ENCODE peak calls at places on chromosomes 3 and 15, in six cellular contexts. U is NB4, C is lung, H is fibroblast of pulmonary artery, K is fibroblast of the aortic adventitia, V is heart left ventricle. F is an unnamed sample.

GRCh38 chr3:141486416-141486734 is 452 bp upstream of the RASA2 start:
- DNase-seq in U (no peak), H (no peak), V (no peak), K (no peak), C (no peak), F (no peak)

GRCh38 chr3:192915306-192915705 is 2.4 kb downstream of the MB21D2 start:
- DNase-seq in K (peak; percentile 68), V (no peak), H (peak; percentile 59), U (peak; percentile 25), C (no peak), F (peak; percentile 50)

GRCh38 chr15:29596266-29596665 is 226.0 kb downstream of the TJP1 start:
- DNase-seq in K (peak; percentile 73), U (no peak), V (no peak), C (no peak), H (peak; percentile 66), F (peak; percentile 78)

GRCh38 chr15:66278671-66279070 is 14.7 kb upstream of the DIS3L start:
- DNase-seq in U (no peak), K (no peak), V (no peak), H (no peak), C (no peak), F (no peak)

GRCh38 chr3:65878831-65879230 is 159.9 kb downstream of the MAGI1 start:
- DNase-seq in C (no peak), K (no peak), U (no peak), H (no peak), V (no peak), F (no peak)

GRCh38 chr15:52139599-52140462 is 27.3 kb upstream of the BCL2L10 start:
- DNase-seq in V (peak; percentile 66), H (peak; percentile 78), C (peak; percentile 67), U (peak; percentile 94), K (peak; percentile 76), F (peak; percentile 78)

GRCh38 chr3:41900265-41900664 is 61.6 kb downstream of the ULK4 start:
- DNase-seq in C (no peak), H (peak; percentile 37), V (no peak), K (peak; percentile 27), U (peak; percentile 48), F (peak; percentile 27)

GRCh38 chr3:45906681-45907220 is 20.4 kb downstream of the CCR9 start:
- DNase-seq in H (peak; percentile 65), C (no peak), V (no peak), U (peak; percentile 12), K (peak; percentile 77), F (peak; percentile 64)

GRCh38 chr3:64022451-64023186 is 675 bp downstream of the PSMD6 start:
- DNase-seq in C (no peak), H (peak; percentile 15), U (peak; percentile 39), V (no peak), K (peak; percentile 20), F (no peak)

GRCh38 chr15:92891533-92892200 is 8.5 kb upstream of the CHD2 start:
- DNase-seq in K (peak; percentile 3), U (no peak), V (no peak), H (no peak), C (no peak), F (no peak)
- TF ChIP-seq CTCF in K (no peak), U (no peak), V (no peak), H (no peak), C (no peak), F (no peak)

DNA sequence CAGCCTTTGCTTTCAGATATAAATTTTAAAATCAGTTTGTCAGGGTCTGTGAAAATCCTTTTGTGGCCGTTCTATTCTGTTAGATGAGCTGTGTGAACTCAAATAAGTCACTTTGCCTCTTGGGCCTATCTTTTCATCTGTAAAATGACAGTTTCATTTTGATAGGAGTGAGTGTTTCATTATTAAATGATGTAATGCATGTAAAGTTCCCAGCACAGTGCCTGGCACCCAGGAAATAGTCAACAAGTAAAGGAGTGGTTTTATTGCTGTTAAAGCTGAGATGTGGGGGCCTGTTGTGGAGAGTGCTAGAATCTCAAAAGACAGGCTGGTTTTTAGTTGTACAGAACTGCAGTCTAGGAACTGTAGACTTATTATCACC is 394.5 kb upstream of the CFAP20DC start:
- DNase-seq in K (no peak), C (no peak), U (no peak), V (no peak), H (no peak), F (no peak)
- H3K4me3 ChIP-seq in K (no peak overlapping the region), C (no peak overlapping the region), U (no peak overlapping the region), V (no peak overlapping the region), H (no peak overlapping the region), F (no peak overlapping the region)

DNA sequence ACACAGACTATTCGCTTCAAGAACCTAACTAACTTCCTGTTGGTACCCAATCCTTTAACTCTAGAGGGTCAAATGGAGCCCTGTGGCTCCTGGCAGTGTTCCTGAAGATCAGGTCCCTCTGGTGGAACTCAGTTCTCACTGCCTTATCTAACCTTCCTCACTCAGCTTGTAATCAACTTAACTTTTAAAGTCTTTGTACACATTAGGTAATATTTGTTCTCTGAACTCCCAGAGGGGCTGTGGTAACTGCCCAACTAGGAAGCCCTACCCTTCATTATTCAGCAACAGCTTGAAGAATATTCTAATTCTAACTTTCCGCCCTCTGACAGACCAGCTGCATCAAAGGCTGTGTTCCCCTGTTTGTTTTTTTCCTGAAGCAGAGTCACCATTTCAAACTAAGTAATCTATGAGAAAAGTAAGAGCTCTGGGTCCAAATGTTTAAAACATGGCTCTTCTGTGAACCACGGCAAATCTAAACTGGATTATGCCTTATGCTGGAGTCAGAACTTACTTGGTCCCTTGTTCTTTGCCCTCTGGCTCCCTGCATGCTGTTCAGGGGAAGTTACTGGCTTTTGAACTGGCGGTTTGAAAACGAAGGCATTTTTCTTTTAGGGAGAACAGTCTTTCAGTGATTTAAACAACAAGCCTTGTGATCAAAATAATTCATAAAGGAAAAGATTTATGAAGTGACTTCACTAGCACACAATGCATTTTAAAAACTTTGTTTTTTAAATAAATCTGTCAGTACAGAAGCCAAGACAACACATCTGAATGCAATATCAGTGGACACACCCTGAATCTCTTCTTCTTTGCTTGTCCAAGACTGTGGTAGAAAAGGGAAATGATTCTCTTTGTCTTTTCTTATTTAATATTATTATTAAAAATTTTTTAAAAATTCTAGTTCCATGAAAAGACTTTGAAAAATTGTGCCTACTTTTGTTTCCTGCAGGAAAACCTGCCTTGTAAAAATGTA is 365.6 kb downstream of the TIGIT start:
- DNase-seq in V (peak; percentile 34), U (peak; percentile 5), K (peak; percentile 30), H (no peak), C (peak; percentile 33), F (peak; percentile 18)
- TF ChIP-seq CTCF in V (peak; percentile 35), U (no peak), K (no peak), H (no peak), C (no peak), F (no peak)

GRCh38 chr15:74780983-74781672 is 752 bp upstream of the CSK start:
- DNase-seq in U (peak; percentile 92), K (no peak), H (peak; percentile 34), C (no peak), V (no peak), F (peak; percentile 31)
- H3K4me3 ChIP-seq in U (peak overlapping the region; percentile 63), K (peak overlapping the region; percentile 61), H (peak overlapping the region; percentile 46), C (peak overlapping the region; percentile 34), V (no peak overlapping the region), F (peak overlapping the region; percentile 6)

GRCh38 chr3:32045091-32045964 is 61.1 kb upstream of the GPD1L start:
- DNase-seq in V (peak; percentile 39), K (peak; percentile 85), C (peak; percentile 39), U (peak; percentile 3), H (peak; percentile 70), F (peak; percentile 88)
- TF ChIP-seq CTCF in V (no peak), K (peak; percentile 8), C (no peak), U (no peak), H (no peak), F (no peak)